ENCODE peak calls at places on chromosome 3, in six cellular contexts. N, O, R, E, V and X are unnamed samples.

GRCh38 chr3:59515936-59516335 is 466.1 kb upstream of the CFAP20DC start:
- DNase-seq in E (no peak), R (no peak), O (no peak), N (no peak), V (no peak), X (no peak)

GRCh38 chr3:18425641-18426403 is 683 bp upstream of the SATB1 start:
- DNase-seq in R (peak; percentile 32), O (peak; percentile 41), V (peak; percentile 57), N (peak; percentile 84), E (peak; percentile 73), X (no peak)

GRCh38 chr3:161914703-161915102 is 418.1 kb downstream of the OTOL1 start:
- DNase-seq in V (peak; percentile 71), E (peak; percentile 65), O (peak; percentile 77), N (peak; percentile 59), R (peak; percentile 68), X (peak; percentile 45)

GRCh38 chr3:169771651-169772529 is 1.3 kb upstream of the MYNN start:
- DNase-seq in R (peak; percentile 75), V (peak; percentile 78), O (peak; percentile 91), E (peak; percentile 87), N (peak; percentile 65), X (peak; percentile 92)

GRCh38 chr3:184361932-184362667 is 590 bp downstream of the POLR2H start:
- DNase-seq in N (peak; percentile 85), V (peak; percentile 54), O (peak; percentile 68), R (peak; percentile 72), E (peak; percentile 78), X (peak; percentile 50)

GRCh38 chr3:153232737-153233330 is 70.8 kb downstream of the RAP2B start:
- DNase-seq in N (no peak), O (peak; percentile 77), R (peak; percentile 82), E (no peak), V (no peak), X (no peak)

GRCh38 chr3:170660139-170660538 is 74.3 kb upstream of the SLC7A14 start:
- DNase-seq in E (no peak), R (no peak), O (no peak), N (no peak), V (no peak), X (no peak)

GRCh38 chr3:150222190-150222548 is 185.9 kb upstream of the TSC22D2 start:
- DNase-seq in R (no peak), E (no peak), V (no peak), O (no peak), N (no peak), X (no peak)

GRCh38 chr3:14320221-14320620 is 82.2 kb upstream of the SLC6A6 start:
- DNase-seq in E (no peak), N (no peak), O (no peak), V (no peak), R (no peak), X (no peak)

GRCh38 chr3:69838217-69838616 is 99.0 kb downstream of the MITF start:
- DNase-seq in R (peak; percentile 94), N (peak; percentile 26), E (no peak), O (peak; percentile 41), V (no peak), X (no peak)

GRCh38 chr3:166955549-166955948 is 424.5 kb downstream of the ZBBX start:
- DNase-seq in O (peak; percentile 27), R (no peak), N (no peak), V (no peak), E (no peak), X (no peak)

GRCh38 chr3:182413682-182414081 is 379.6 kb upstream of the ATP11B start:
- DNase-seq in V (no peak), N (no peak), O (no peak), E (no peak), R (no peak), X (peak; percentile 42)

GRCh38 chr3:2544212-2544611 is 445.5 kb downstream of the CNTN4 start:
- DNase-seq in V (no peak), N (no peak), R (no peak), E (no peak), O (no peak), X (no peak)

GRCh38 chr3:124814620-124815421 is 72.3 kb downstream of the ITGB5 start:
- DNase-seq in E (no peak), N (no peak), V (no peak), R (no peak), O (peak; percentile 85), X (no peak)

GRCh38 chr3:141071681-141072260 is 20.6 kb downstream of the SPSB4 start:
- DNase-seq in V (no peak), R (peak; percentile 14), E (no peak), O (no peak), N (peak; percentile 49), X (no peak)

GRCh38 chr3:169264711-169265110 is 398.8 kb downstream of the MECOM start:
- DNase-seq in R (no peak), E (no peak), O (peak; percentile 50), N (peak; percentile 67), V (no peak), X (no peak)

GRCh38 chr3:127780536-127781400 is 41.5 kb downstream of the MGLL start:
- DNase-seq in E (no peak), N (peak; percentile 81), V (no peak), O (no peak), R (peak; percentile 39), X (no peak)

GRCh38 chr3:66037330-66037985 is 1.3 kb downstream of the MAGI1 start:
- DNase-seq in E (peak; percentile 74), O (peak; percentile 40), R (peak; percentile 77), N (peak; percentile 57), V (peak; percentile 86), X (peak; percentile 60)

GRCh38 chr3:164818318-164818717 is 260.0 kb downstream of the SI start:
- DNase-seq in V (no peak), N (no peak), O (no peak), E (no peak), R (no peak), X (no peak)

GRCh38 chr3:58216496-58217197 is 5.9 kb upstream of the DNASE1L3 start:
- DNase-seq in N (no peak), V (peak; percentile 5), R (peak; percentile 16), E (peak; percentile 66), O (peak; percentile 24), X (no peak)

GRCh38 chr3:117407317-117407716 is 697.7 kb downstream of the TUSC7 start:
- DNase-seq in E (peak; percentile 36), R (peak; percentile 30), O (peak; percentile 32), N (no peak), V (peak; percentile 69), X (peak; percentile 35)

GRCh38 chr3:52090131-52090548 is 33.8 kb upstream of the DUSP7 start:
- DNase-seq in R (peak; percentile 92), O (peak; percentile 68), N (no peak), E (no peak), V (no peak), X (no peak)

GRCh38 chr3:193982258-193982659 is 153.7 kb upstream of the HES1 start:
- DNase-seq in N (no peak), V (no peak), R (peak; percentile 92), E (no peak), O (peak; percentile 86), X (no peak)

DNA sequence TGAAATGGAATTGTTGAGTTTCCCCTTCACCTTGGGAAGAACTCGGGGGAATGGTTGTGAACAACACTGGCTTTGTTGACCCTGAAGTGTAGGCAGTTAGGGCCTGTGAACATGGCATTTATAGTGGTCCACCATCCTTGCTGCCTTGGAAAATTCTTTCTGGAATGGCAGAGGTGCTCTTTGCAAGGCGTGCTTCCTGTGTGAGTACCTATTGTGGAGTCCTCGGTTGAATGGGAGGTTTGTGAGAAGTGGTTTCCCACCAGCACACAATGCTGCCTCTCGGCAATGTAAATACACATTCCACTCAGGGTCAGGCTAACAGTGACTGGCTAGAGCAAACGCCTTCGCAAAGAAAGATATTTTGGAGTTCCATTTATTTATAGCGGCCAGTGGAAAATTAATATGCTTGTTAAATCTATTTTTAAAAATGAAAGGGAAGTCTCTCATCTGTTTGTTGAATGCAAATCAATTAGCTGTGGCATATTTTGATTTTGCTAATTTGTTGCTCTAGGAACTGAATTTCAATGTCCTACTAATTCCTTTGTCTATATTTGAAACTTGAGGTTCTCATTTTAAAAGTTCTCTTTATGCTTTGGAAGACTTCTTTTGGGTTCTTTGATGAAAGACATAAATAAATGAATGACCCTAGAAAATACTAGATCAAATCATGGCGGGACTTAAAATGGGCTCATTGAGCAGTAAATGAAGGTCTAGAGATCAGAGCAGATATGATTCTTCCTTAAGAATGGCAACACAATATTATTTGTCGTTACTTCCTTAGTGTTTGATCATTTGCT is 59.5 kb downstream of the FNDC3B start:
- DNase-seq in N (no peak), V (peak; percentile 80), E (peak; percentile 59), R (no peak), O (no peak), X (no peak)
- H3F3A ChIP-seq in N (peaks cover 13% of the 10 kb centered on the region), V (no peaks in the 10 kb centered on the region), E (no peaks in the 10 kb centered on the region), R (peaks cover 72% of the 10 kb centered on the region), O (no peaks in the 10 kb centered on the region), X (peaks cover 82% of the 10 kb centered on the region)

DNA sequence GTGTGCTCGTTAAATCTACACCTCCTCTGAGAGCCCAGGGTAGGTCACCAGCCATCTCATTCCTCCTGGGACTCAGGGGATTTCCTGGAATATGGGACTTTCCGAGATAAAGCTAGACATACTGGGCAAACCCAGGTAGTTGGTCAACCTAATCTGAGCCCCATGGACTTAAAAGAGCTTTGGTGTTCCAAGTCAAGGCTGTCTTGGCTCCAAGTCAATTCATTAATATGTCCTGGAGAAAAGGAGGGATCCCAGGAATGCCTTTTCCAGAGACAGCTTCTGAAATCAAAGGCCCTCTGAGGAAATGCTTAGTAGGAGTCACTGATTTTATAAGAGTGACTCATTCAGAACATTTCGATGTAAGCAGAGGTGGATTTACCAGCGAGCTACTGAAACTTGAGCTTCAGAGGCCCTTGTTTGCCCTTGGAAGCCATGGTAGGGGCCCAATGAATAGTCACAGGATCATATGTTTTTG is 137.3 kb upstream of the UBE2E1 start:
- DNase-seq in O (peak; percentile 97), V (no peak), E (no peak), N (no peak), R (peak; percentile 86), X (no peak)
- TF ChIP-seq EZH2phosphoT487 in O (no peak), V (no peak), E (no peak), N (no peak), R (no peak), X (no peak)

GRCh38 chr3:50637945-50638344 is 21.0 kb downstream of the MAPKAPK3 start:
- DNase-seq in E (no peak), V (no peak), O (no peak), N (no peak), R (no peak), X (no peak)
- H3F3A ChIP-seq in E (no peaks in the 10 kb centered on the region), V (no peaks in the 10 kb centered on the region), O (no peaks in the 10 kb centered on the region), N (no peaks in the 10 kb centered on the region), R (peaks cover 7% of the 10 kb centered on the region), X (no peaks in the 10 kb centered on the region)

DNA sequence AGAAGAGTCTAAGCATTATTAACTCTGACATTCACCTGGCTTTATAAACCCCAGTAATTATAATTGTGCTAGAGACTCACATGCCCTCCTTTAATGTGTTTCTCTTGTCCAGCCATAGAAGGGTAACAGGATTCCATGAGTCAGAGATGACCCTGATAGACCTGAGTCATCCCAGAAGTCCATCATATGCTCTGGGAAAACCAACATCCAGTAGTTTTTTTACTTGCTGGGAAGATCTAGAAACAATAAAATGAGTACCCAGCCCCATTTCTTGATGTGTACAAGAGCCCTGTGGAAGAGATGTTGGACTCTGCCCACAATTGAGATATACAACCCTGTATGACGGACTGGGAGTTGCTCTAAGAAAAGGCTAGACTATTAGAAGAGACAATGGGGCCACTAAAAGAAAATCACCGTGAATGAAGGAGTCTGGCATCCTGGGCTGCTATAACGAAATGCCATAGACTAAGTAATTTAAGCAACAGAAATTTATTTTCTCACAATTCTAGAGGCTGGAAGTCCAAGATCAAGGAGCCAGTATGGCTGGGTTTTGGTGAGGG is 22.3 kb upstream of the THUMPD3 start:
- DNase-seq in R (peak; percentile 87), N (no peak), O (peak; percentile 84), E (no peak), V (no peak), X (no peak)
- TF ChIP-seq EZH2phosphoT487 in R (no peak), N (no peak), O (no peak), E (no peak), V (no peak), X (no peak)

GRCh38 chr3:12993022-12993622 is 80.1 kb downstream of the IQSEC1 start:
- DNase-seq in R (peak; percentile 35), N (peak; percentile 63), O (peak; percentile 23), V (peak; percentile 94), E (peak; percentile 91), X (no peak)
- H3F3A ChIP-seq in R (peaks cover 9% of the 10 kb centered on the region), N (peaks cover 11% of the 10 kb centered on the region), O (no peaks in the 10 kb centered on the region), V (no peaks in the 10 kb centered on the region), E (peaks cover 31% of the 10 kb centered on the region), X (peaks cover 26% of the 10 kb centered on the region)